ENCODE peak calls at places on chromosomes 1 and 21, in seven cellular contexts. O is AG04450, N is cardiac muscle cell, B is fibroblast of mammary gland, U is PC-3, G is adrenal gland, X is GM23338. J is an unnamed sample.

GRCh38 chr1:33060579-33061083 is 20.3 kb upstream of the AZIN2 start:
- DNase-seq in U (peak), G (peak), O (peak), X (no peak), B (peak), N (peak), J (peak)

GRCh38 chr1:111542187-111542586 is 38.8 kb upstream of the ADORA3 start:
- DNase-seq in G (no peak), X (peak), U (no peak), B (no peak), N (no peak), O (no peak), J (no peak)

GRCh38 chr1:110085666-110086065 is 15.2 kb upstream of the ALX3 start:
- DNase-seq in U (no peak), X (peak), B (no peak), G (no peak), N (no peak), O (no peak), J (no peak)

GRCh38 chr1:200401263-200401662 is 8.6 kb downstream of the ZNF281 start:
- DNase-seq in G (no peak), O (no peak), N (no peak), X (no peak), B (no peak), U (no peak), J (peak)

GRCh38 chr1:41319803-41320711 is 41.2 kb upstream of the FOXO6 start:
- DNase-seq in B (no peak), O (no peak), X (peak), G (peak), U (no peak), N (no peak), J (no peak)

GRCh38 chr1:20187103-20187812 is 940 bp upstream of the PLA2G2C start:
- DNase-seq in O (no peak), G (no peak), X (peak), N (no peak), U (peak), B (no peak), J (no peak)

GRCh38 chr1:76826072-76826827 is 41.0 kb upstream of the ST6GALNAC5 start:
- DNase-seq in B (peak), G (peak), O (no peak), N (peak), X (no peak), U (peak), J (peak)

GRCh38 chr1:206012086-206012859 is 9.1 kb upstream of the RAB7B start:
- DNase-seq in U (no peak), G (peak), N (no peak), O (no peak), X (peak), B (no peak), J (no peak)

GRCh38 chr1:230600111-230601000 is 41.9 kb upstream of the COG2 start:
- DNase-seq in N (no peak), G (no peak), X (peak), O (no peak), U (no peak), B (no peak), J (no peak)

GRCh38 chr1:169833179-169833901 is 38.6 kb upstream of the METTL18 start:
- DNase-seq in U (no peak), N (no peak), G (no peak), O (no peak), B (peak), X (no peak), J (no peak)

GRCh38 chr1:218339267-218339831 is 5.8 kb upstream of the TGFB2 start:
- DNase-seq in N (peak), X (peak), U (peak), B (peak), O (no peak), G (no peak), J (peak)

DNA sequence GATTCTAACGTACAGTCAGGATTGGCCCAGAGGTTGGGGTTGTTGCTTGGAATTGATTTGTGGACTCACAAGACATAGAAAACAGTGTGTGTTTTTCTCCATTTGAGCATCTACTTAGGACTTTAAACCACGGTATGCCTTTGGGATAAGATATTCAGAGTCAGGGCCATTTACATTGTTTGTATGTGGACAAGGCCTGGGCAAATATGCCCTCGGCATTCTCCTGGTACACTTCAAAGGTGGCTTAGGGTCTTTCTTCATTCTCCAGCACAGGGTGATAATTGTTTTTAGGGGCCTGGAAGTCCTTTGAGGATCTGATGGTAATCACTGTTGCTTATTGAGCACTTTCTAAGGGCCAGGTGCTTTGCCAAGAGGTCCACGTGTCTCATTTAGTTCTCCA is 42.5 kb downstream of the ATP5PO start:
- DNase-seq in B (no peak), O (no peak), N (no peak), U (no peak), G (no peak), X (no peak), J (no peak)
- TF ChIP-seq CTCF in B (no peak), O (no peak), N (no peak), U (no peak), G (no peak), X (no peak), J (no peak)

GRCh38 chr21:36186506-36187399 is 30.1 kb downstream of the DOP1B start:
- DNase-seq in O (no peak), N (no peak), X (no peak), U (no peak), G (no peak), B (no peak), J (no peak)

GRCh38 chr21:36190736-36191135 is 34.1 kb downstream of the DOP1B start:
- DNase-seq in B (no peak), U (no peak), X (no peak), G (no peak), O (no peak), N (no peak), J (no peak)

GRCh38 chr21:36188937-36189336 is 32.3 kb downstream of the DOP1B start:
- DNase-seq in G (no peak), U (no peak), B (no peak), N (no peak), O (no peak), X (no peak), J (no peak)

GRCh38 chr21:36185498-36185897 is 28.9 kb downstream of the DOP1B start:
- DNase-seq in X (no peak), N (no peak), U (no peak), G (no peak), O (no peak), B (no peak), J (no peak)

DNA sequence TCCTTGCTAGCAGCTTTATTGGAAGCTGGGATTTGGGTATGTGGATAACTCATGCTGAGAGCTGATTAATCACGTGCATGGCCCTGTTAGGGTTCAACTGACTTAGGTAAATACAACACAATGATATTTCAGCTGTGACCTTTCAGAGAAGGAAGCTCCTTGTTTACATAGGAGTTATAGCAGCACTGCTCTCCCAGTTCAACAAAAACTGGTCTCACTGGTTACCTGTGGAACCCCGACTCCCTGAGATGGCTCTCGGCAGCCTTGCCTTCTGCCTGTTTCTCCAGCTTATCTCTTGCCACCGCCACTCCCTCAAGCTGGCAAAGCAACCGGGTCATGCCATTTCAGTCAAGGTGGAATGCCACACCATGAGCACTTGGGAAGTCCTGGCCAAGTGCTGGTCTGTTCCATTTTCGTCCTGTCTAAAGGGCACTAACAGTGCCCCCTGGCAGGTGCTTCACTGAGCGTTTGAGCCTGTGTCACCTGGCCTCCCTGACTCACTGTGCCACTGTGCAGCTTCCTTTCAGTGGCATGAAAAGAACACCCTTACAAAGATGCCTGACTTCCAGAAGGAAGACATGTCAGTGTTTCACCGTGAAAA is 31.6 kb downstream of the DOP1B start:
- DNase-seq in G (no peak), U (peak), B (no peak), N (no peak), O (no peak), X (no peak), J (no peak)
- H3K4me3 ChIP-seq in G (no peak), U (peak), B (no peak), N (no peak), O (no peak), X (no peak), J (no peak)

GRCh38 chr1:81808760-81809159 is 8.0 kb downstream of the ADGRL2 start:
- DNase-seq in B (no peak), X (peak), G (no peak), U (peak), N (no peak), O (no peak), J (no peak)
- TF ChIP-seq CTCF in B (no peak), X (peak), G (no peak), U (peak), N (no peak), O (no peak), J (no peak)

DNA sequence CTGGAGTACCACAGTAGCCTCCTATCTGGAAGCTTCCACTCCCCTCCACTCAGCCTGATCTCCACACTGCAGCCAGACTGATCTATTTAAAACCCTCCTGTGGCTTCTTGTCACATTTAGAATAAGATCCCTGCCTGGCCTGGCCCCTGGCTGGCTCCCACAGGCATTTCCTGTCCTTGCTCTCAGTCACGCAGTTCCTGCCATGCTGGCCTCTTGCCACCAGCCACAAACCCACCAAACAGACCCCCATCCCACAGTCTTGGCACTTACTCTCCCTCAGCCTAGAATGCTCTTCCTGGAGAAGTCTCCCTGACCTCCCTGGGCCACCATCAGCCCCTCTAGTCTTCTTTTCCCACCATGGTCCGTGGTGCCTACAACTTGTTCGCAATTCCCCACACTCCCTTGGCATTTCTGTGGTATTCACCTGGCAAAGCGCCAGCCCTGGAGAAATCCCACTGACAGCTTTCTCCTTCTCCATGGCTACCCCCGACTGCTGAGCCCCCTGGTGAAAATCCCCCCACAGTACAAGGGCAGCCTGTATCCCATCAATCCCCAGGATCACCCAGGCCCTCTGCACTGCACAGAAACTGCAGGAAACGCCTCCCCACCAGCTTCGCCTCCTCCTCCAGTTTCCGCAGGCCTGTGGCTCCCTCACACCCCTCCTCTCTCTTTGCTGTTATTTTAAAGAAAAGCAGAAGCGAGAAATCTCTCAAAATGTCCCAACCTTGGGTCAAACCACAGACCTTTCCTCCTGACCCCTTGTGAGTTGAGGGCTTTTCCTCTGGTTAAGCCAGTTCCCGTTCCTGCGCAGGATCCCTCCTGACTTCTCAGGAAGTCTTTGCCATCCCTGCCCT is 94.5 kb downstream of the SYT2 start:
- DNase-seq in X (no peak), N (peak), O (no peak), U (peak), G (peak), B (no peak), J (peak)
- H3K4me3 ChIP-seq in X (no peak), N (no peak), O (no peak), U (no peak), G (no peak), B (no peak), J (no peak)

DNA sequence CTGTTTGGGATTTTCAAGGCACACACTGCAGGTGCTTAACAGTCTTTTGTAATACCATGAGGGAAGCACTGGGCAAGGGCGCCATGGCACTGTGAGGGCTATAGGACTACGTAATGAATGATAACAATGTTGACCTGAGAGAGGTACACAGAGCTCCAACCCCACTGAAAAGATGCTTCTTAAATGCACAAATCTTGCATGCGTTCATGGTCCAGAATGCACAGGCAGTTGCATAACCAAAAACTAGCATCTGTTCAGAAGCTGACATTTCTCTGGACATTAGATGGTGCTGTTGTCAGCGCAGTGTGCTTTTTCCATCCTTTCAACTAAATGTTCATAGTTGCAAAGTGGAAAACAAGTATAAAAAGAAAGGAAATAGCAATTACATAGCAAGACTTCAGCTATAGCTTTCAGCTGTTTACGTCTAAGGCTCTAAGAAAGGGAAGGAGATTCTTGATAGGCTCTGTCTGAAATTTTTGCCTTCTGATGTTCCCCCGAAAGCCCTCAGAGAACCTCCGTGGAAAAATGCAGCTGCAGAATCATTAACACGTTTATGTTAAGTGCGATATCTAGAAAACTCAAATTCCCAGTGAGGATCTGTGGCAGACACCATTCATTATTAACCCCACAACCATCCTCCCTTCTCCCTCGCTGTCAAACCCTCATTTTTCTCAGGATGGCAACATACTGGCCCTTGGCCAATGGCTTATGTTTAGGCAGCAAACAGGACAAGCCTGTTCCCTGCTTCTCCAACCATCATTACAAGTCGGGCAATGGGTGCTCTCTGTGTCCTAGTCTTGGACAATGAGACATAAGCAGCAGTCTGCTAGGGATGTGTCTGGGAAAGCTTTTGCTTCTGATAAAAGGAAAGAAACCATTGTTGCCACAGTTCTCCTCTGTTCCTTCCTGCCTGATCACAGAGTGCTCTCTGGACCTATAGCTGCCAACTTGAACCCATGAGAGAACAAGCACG is 8.2 kb upstream of the TARBP1 start:
- DNase-seq in O (peak), U (peak), X (no peak), N (peak), G (peak), B (peak), J (peak)
- TF ChIP-seq CTCF in O (peak), U (peak), X (peak), N (peak), G (peak), B (peak), J (peak)

DNA sequence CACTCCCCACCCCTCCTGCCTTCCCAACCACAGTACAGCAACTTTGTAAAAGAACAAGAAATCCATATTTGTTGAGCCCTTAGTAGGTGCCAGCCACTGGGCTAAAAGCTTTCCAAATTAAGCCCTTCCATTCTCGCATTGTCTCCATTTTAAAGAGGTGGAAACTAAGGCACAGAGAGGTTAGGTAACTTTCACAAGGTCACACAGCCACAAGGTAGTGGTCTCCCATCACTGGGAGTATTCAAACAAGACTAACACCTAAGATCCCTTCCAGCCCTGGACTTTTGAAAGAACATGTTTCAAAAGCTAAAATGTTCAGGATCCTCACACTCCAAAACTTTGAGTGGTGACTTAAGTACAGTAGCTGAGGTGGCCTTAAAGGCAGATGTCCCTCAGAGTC is 3.2 kb downstream of the SDC3 start:
- DNase-seq in B (no peak), X (no peak), U (no peak), N (no peak), G (no peak), O (no peak), J (no peak)
- H3K4me3 ChIP-seq in B (no peak), X (no peak), U (no peak), N (no peak), G (no peak), O (no peak), J (no peak)

GRCh38 chr1:92882817-92883216 is 51.0 kb downstream of the RPL5 start:
- DNase-seq in X (peak), N (no peak), U (peak), B (no peak), G (peak), O (no peak), J (no peak)
- TF ChIP-seq CTCF in X (no peak), N (no peak), U (no peak), B (no peak), G (no peak), O (no peak), J (no peak)

J was measured in fibroblast of villous mesenchyme.